ENCODE peak calls at places on chromosome 16, in five cellular contexts. One of them, this sample, is unnamed.

GRCh38 chr16:75264999-75265910 is 13.8 kb upstream of the BCAR1 start:
- DNase-seq in uterus: peak
- DNase-seq in mucosa of gallbladder: no peak
- DNase-seq in stimulated activated CD4-positive, alpha-beta T cell treated with anti-CD3 and anti-CD28 coated beads, Interleukin-2, amount 100 ng/mL, for 48 hours: no peak
- DNase-seq in cardiac muscle cell: no peak
- DNase-seq in this sample: no peak

GRCh38 chr16:86219655-86220445 is 290.5 kb upstream of the FOXF1 start:
- DNase-seq in mucosa of gallbladder: peak
- DNase-seq in cardiac muscle cell: peak
- DNase-seq in stimulated activated CD4-positive, alpha-beta T cell treated with anti-CD3 and anti-CD28 coated beads, Interleukin-2, amount 100 ng/mL, for 48 hours: no peak
- DNase-seq in uterus: no peak
- DNase-seq in this sample: no peak

GRCh38 chr16:31072540-31073072 is 1.4 kb downstream of the ZNF668 start:
- DNase-seq in uterus: no peak
- DNase-seq in stimulated activated CD4-positive, alpha-beta T cell treated with anti-CD3 and anti-CD28 coated beads, Interleukin-2, amount 100 ng/mL, for 48 hours: peak
- DNase-seq in cardiac muscle cell: peak
- DNase-seq in mucosa of gallbladder: no peak
- DNase-seq in this sample: peak

GRCh38 chr16:48999034-48999433 is 282.6 kb downstream of the CBLN1 start:
- DNase-seq in stimulated activated CD4-positive, alpha-beta T cell treated with anti-CD3 and anti-CD28 coated beads, Interleukin-2, amount 100 ng/mL, for 48 hours: no peak
- DNase-seq in mucosa of gallbladder: no peak
- DNase-seq in uterus: no peak
- DNase-seq in cardiac muscle cell: no peak
- DNase-seq in this sample: no peak

GRCh38 chr16:82055728-82056549 is 20.9 kb downstream of the HSD17B2 start:
- DNase-seq in uterus: no peak
- DNase-seq in cardiac muscle cell: no peak
- DNase-seq in mucosa of gallbladder: no peak
- DNase-seq in stimulated activated CD4-positive, alpha-beta T cell treated with anti-CD3 and anti-CD28 coated beads, Interleukin-2, amount 100 ng/mL, for 48 hours: no peak
- DNase-seq in this sample: no peak

GRCh38 chr16:8346291-8346690 is 244.0 kb downstream of the TMEM114 start:
- DNase-seq in cardiac muscle cell: no peak
- DNase-seq in mucosa of gallbladder: peak
- DNase-seq in stimulated activated CD4-positive, alpha-beta T cell treated with anti-CD3 and anti-CD28 coated beads, Interleukin-2, amount 100 ng/mL, for 48 hours: no peak
- DNase-seq in uterus: no peak
- DNase-seq in this sample: no peak

GRCh38 chr16:87463722-87464690 is 28.8 kb downstream of the ZCCHC14 start:
- DNase-seq in cardiac muscle cell: peak
- DNase-seq in mucosa of gallbladder: peak
- DNase-seq in stimulated activated CD4-positive, alpha-beta T cell treated with anti-CD3 and anti-CD28 coated beads, Interleukin-2, amount 100 ng/mL, for 48 hours: peak
- DNase-seq in uterus: no peak
- DNase-seq in this sample: no peak

GRCh38 chr16:55370762-55371482 is 46.9 kb downstream of the IRX6 start:
- DNase-seq in stimulated activated CD4-positive, alpha-beta T cell treated with anti-CD3 and anti-CD28 coated beads, Interleukin-2, amount 100 ng/mL, for 48 hours: no peak
- DNase-seq in mucosa of gallbladder: peak
- DNase-seq in uterus: peak
- DNase-seq in cardiac muscle cell: peak
- DNase-seq in this sample: peak

GRCh38 chr16:72740346-72740745 is 307.6 kb downstream of the ZFHX3 start:
- DNase-seq in stimulated activated CD4-positive, alpha-beta T cell treated with anti-CD3 and anti-CD28 coated beads, Interleukin-2, amount 100 ng/mL, for 48 hours: no peak
- DNase-seq in mucosa of gallbladder: no peak
- DNase-seq in uterus: no peak
- DNase-seq in cardiac muscle cell: no peak
- DNase-seq in this sample: no peak